ENCODE peak calls at places on chromosomes 11 and 22, in ten cellular contexts. B is cardiac fibroblast; F is activated CD4-positive, alpha-beta T cell treated with anti-CD3 and anti-CD28 coated beads, Interleukin-2, amount 10 ng/mL, durations not matched to agents 7 days and 5 days; K is epithelial cell of prostate; U is mucosa of gallbladder; O is RPMI8226; G is progenitor cell of endocrine pancreas; Z is adrenal gland; D is substantia nigra; W is sigmoid colon. N is an unnamed sample.

GRCh38 chr22:29062286-29062949 is 787 bp upstream of the C22orf31 start:
- DNase-seq in O (no peak), D (no peak), K (no peak), F (no peak), B (no peak), W (no peak), G (no peak), U (no peak), Z (no peak), N (peak)

GRCh38 chr11:122180435-122180834 is 64.4 kb upstream of the BLID start:
- DNase-seq in K (no peak), Z (no peak), D (no peak), F (no peak), U (no peak), O (no peak), B (peak), W (no peak), G (no peak), N (no peak)

GRCh38 chr11:115629456-115630015 is 125.3 kb upstream of the CADM1 start:
- DNase-seq in U (no peak), D (no peak), B (no peak), Z (no peak), G (no peak), W (no peak), K (no peak), F (no peak), O (no peak), N (no peak)

GRCh38 chr11:64357904-64358535 is 942 bp upstream of the RPS6KA4 start:
- DNase-seq in W (no peak), U (no peak), Z (peak), F (peak), D (no peak), O (no peak), K (no peak), B (peak), G (no peak), N (no peak)

GRCh38 chr11:78782725-78783124 is 208.1 kb upstream of the NARS2 start:
- DNase-seq in Z (no peak), G (no peak), O (no peak), W (no peak), K (no peak), B (no peak), F (no peak), U (no peak), D (no peak), N (no peak)

GRCh38 chr11:86969258-86969657 is 14.1 kb upstream of the FZD4 start:
- DNase-seq in Z (no peak), G (no peak), K (no peak), W (no peak), O (no peak), B (peak), D (no peak), F (no peak), U (no peak), N (no peak)

GRCh38 chr22:50613291-50613981 is 12.8 kb downstream of the MAPK8IP2 start:
- DNase-seq in U (peak), K (no peak), W (no peak), G (no peak), Z (peak), F (no peak), D (no peak), B (no peak), O (peak), N (no peak)

GRCh38 chr11:6640985-6641701 is 14.5 kb downstream of the DCHS1 start:
- DNase-seq in O (no peak), K (no peak), U (no peak), G (no peak), F (no peak), D (peak), W (no peak), Z (no peak), B (no peak), N (no peak)

GRCh38 chr22:30212996-30213441 is 33.5 kb downstream of the LIF start:
- DNase-seq in F (no peak), B (peak), U (no peak), D (no peak), K (no peak), G (no peak), Z (no peak), W (no peak), O (no peak), N (no peak)

GRCh38 chr11:68690671-68691401 is 6.5 kb downstream of the GAL start:
- DNase-seq in U (no peak), Z (no peak), O (no peak), F (peak), K (no peak), G (no peak), W (peak), B (no peak), D (no peak), N (no peak)

GRCh38 chr22:46084943-46085830 is 65.1 kb upstream of the PPARA start:
- DNase-seq in Z (peak), G (no peak), B (peak), W (peak), K (no peak), U (peak), F (no peak), O (no peak), D (peak), N (no peak)

GRCh38 chr22:36156515-36157419 is 3.8 kb downstream of the APOL3 start:
- DNase-seq in F (peak), G (no peak), W (peak), K (no peak), D (peak), Z (peak), O (peak), B (peak), U (peak), N (no peak)

GRCh38 chr11:41102471-41102870 is 357.0 kb downstream of the LRRC4C start:
- DNase-seq in K (no peak), G (no peak), F (no peak), B (no peak), W (no peak), D (no peak), Z (no peak), U (no peak), O (no peak), N (no peak)

GRCh38 chr22:44648821-44649566 is 53.0 kb upstream of the PRR5 start:
- DNase-seq in F (no peak), O (peak), U (peak), B (peak), W (peak), D (no peak), G (no peak), K (peak), Z (no peak), N (no peak)

GRCh38 chr11:59659981-59660380 is 8.9 kb downstream of the PATL1 start:
- DNase-seq in K (no peak), B (no peak), Z (no peak), U (no peak), W (no peak), G (no peak), F (no peak), D (no peak), O (no peak), N (no peak)

GRCh38 chr11:119389611-119390254 is 8.2 kb upstream of the USP2 start:
- DNase-seq in B (no peak), F (no peak), Z (no peak), K (no peak), W (no peak), G (no peak), D (no peak), O (peak), U (no peak), N (no peak)

GRCh38 chr11:3735827-3736226 is 61.5 kb downstream of the NUP98 start:
- DNase-seq in G (no peak), F (no peak), O (no peak), W (no peak), K (no peak), D (no peak), U (no peak), Z (no peak), B (peak), N (no peak)

GRCh38 chr11:94831529-94831928 is 63.4 kb downstream of the AMOTL1 start:
- DNase-seq in Z (no peak), W (no peak), F (no peak), D (no peak), O (no peak), U (no peak), B (peak), K (no peak), G (no peak), N (no peak)

GRCh38 chr11:100612766-100613165 is 74.3 kb upstream of the ARHGAP42 start:
- DNase-seq in G (no peak), O (peak), D (no peak), K (no peak), U (no peak), F (no peak), Z (no peak), B (no peak), W (no peak), N (no peak)

GRCh38 chr11:60725592-60725991 is 1.1 kb downstream of the MS4A18 start:
- DNase-seq in B (no peak), D (no peak), O (no peak), W (no peak), G (no peak), K (no peak), U (no peak), F (no peak), Z (no peak), N (no peak)